ENCODE peak calls at places on chromosomes 13 and 19, in nine cellular contexts. T, G, V, F, B, S, I, J and L are unnamed samples.

GRCh38 chr19:35292986-35293732 is 1.2 kb downstream of the MAG start:
- DNase-seq in T (no peak), S (no peak), G (no peak), B (no peak), V (no peak), I (no peak), J (no peak), F (peak), L (no peak)

GRCh38 chr13:30308548-30308947 is 1.2 kb upstream of the KATNAL1 start:
- DNase-seq in G (no peak), V (peak), S (no peak), J (peak), B (no peak), F (no peak), T (no peak), I (no peak), L (peak)

GRCh38 chr13:112692104-112692503 is 2.3 kb downstream of the ATP11A start:
- DNase-seq in T (no peak), F (no peak), J (no peak), S (no peak), G (no peak), B (no peak), I (no peak), V (no peak), L (no peak)

GRCh38 chr13:113783966-113784644 is 25.1 kb downstream of the TMEM255B start:
- DNase-seq in T (no peak), B (no peak), G (no peak), S (no peak), F (no peak), V (no peak), I (no peak), J (no peak), L (no peak)

GRCh38 chr19:39946532-39946931 is 12.1 kb upstream of the FCGBP start:
- DNase-seq in V (no peak), J (no peak), B (peak), G (no peak), I (no peak), T (no peak), S (no peak), F (no peak), L (peak)

GRCh38 chr13:52010890-52011689 is at the start of gene ATP7B:
- DNase-seq in J (no peak), F (no peak), B (no peak), T (peak), S (no peak), G (peak), I (no peak), V (no peak), L (no peak)

GRCh38 chr19:8148410-8149231 is 771 bp downstream of the FBN3 start:
- DNase-seq in T (no peak), F (no peak), S (no peak), I (peak), G (peak), V (no peak), B (no peak), J (no peak), L (no peak)

GRCh38 chr13:19984430-19985218 is 26.1 kb downstream of the ZMYM2 start:
- DNase-seq in J (peak), S (no peak), V (peak), G (peak), I (no peak), T (no peak), F (no peak), B (no peak), L (peak)

GRCh38 chr19:58551577-58552471 is 3.1 kb downstream of the CHMP2A start:
- DNase-seq in J (no peak), G (no peak), B (no peak), I (no peak), F (no peak), S (no peak), T (no peak), V (no peak), L (no peak)